ENCODE peak calls at places on chromosomes 11 and 22, in four cellular contexts. X is cardiac fibroblast, G is progenitor cell of endocrine pancreas, O is heart left ventricle. E is an unnamed sample.

GRCh38 chr11:77211040-77211451 is 83.0 kb downstream of the MYO7A start:
- DNase-seq in G (no peak), X (no peak), O (no peak), E (no peak)

GRCh38 chr11:18457435-18457834 is 1.8 kb downstream of the LDHAL6A start:
- DNase-seq in X (peak), G (no peak), O (no peak), E (no peak)

GRCh38 chr22:48089601-48090331 is 1327.3 kb downstream of the TBC1D22A start:
- DNase-seq in O (peak), G (no peak), X (peak), E (no peak)

GRCh38 chr11:61145228-61146005 is 15.8 kb downstream of the VPS37C start:
- DNase-seq in X (no peak), O (no peak), G (no peak), E (no peak)

GRCh38 chr22:30720263-30720837 is 25.7 kb downstream of the OSBP2 start:
- DNase-seq in X (no peak), O (no peak), G (no peak), E (no peak)

GRCh38 chr22:38731703-38732161 is 24.1 kb downstream of the SUN2 start:
- DNase-seq in G (no peak), O (no peak), X (no peak), E (no peak)

GRCh38 chr11:70569996-70570692 is 171.8 kb downstream of the CTTN start:
- DNase-seq in G (no peak), O (no peak), X (no peak), E (no peak)

GRCh38 chr22:17957683-17958082 is 66.7 kb downstream of the MICAL3 start:
- DNase-seq in G (no peak), X (no peak), O (no peak), E (no peak)

GRCh38 chr11:117970400-117971024 is 15.7 kb upstream of the IL10RA start:
- DNase-seq in O (no peak), G (no peak), X (no peak), E (no peak)

GRCh38 chr11:117972589-117973445 is 13.4 kb upstream of the IL10RA start:
- DNase-seq in G (no peak), X (no peak), O (no peak), E (no peak)

GRCh38 chr11:117969160-117969991 is 16.8 kb upstream of the IL10RA start:
- DNase-seq in X (no peak), O (no peak), G (no peak), E (no peak)

GRCh38 chr11:117973446-117973922 is 12.7 kb upstream of the IL10RA start:
- DNase-seq in X (no peak), G (no peak), O (no peak), E (no peak)

GRCh38 chr11:117972044-117972443 is 14.2 kb upstream of the IL10RA start:
- DNase-seq in O (no peak), G (no peak), X (no peak), E (no peak)
- TF ChIP-seq CTCF in O (no peak), G (no peak), X (no peak), E (no peak)

GRCh38 chr11:65172600-65172999 is 2.6 kb downstream of the SPDYC start:
- DNase-seq in G (no peak), O (no peak), X (no peak), E (no peak)
- TF ChIP-seq CTCF in G (no peak), O (no peak), X (no peak), E (no peak)

GRCh38 chr22:26797910-26798309 is 140.5 kb downstream of the MIAT start:
- DNase-seq in X (no peak), G (no peak), O (no peak), E (no peak)
- TF ChIP-seq CTCF in X (no peak), G (no peak), O (no peak), E (no peak)

GRCh38 chr22:43013355-43014061 is 1.4 kb downstream of the PACSIN2 start:
- DNase-seq in X (peak), O (no peak), G (no peak), E (no peak)
- TF ChIP-seq CTCF in X (no peak), O (no peak), G (no peak), E (no peak)

GRCh38 chr11:92311616-92312449 is 87.2 kb downstream of the FAT3 start:
- DNase-seq in O (no peak), G (no peak), X (peak), E (no peak)
- TF ChIP-seq CTCF in O (no peak), G (peak), X (peak), E (no peak)

GRCh38 chr11:131070365-131070764 is 154.1 kb upstream of the SNX19 start:
- DNase-seq in O (no peak), G (no peak), X (no peak), E (no peak)
- TF ChIP-seq CTCF in O (no peak), G (no peak), X (no peak), E (no peak)

GRCh38 chr22:35894464-35894878 is 134.2 kb downstream of the RBFOX2 start:
- DNase-seq in O (peak), X (peak), G (no peak), E (peak)
- TF ChIP-seq CTCF in O (no peak), X (no peak), G (no peak), E (no peak)

GRCh38 chr22:19291218-19291579 is 320 bp downstream of the CLTCL1 start:
- DNase-seq in O (peak), G (peak), X (peak), E (no peak)
- TF ChIP-seq CTCF in O (no peak), G (no peak), X (no peak), E (no peak)

E was measured in natural killer cell.